ENCODE peak calls at places on chromosome 1, in four cellular contexts. X is stomach, I is cardiac muscle cell, Q is transverse colon. U is an unnamed sample. For H3K4me1, the result is how much of the 10 kb centered on the place peaks cover.

GRCh38 chr1:227449051-227449450 is 114.3 kb upstream of the ZNF678 start:
- DNase-seq in I (peak), X (no peak), Q (no peak), U (peak)

GRCh38 chr1:55519276-55519675 is 304.1 kb upstream of the USP24 start:
- DNase-seq in X (no peak), I (no peak), Q (no peak), U (no peak)

GRCh38 chr1:180842890-180843289 is 69.8 kb upstream of the KIAA1614 start:
- DNase-seq in Q (no peak), X (no peak), I (no peak), U (no peak)

GRCh38 chr1:230157409-230158390 is 90.7 kb downstream of the GALNT2 start:
- DNase-seq in Q (no peak), X (no peak), I (no peak), U (peak)

GRCh38 chr1:22914633-22915217 is 57.9 kb downstream of the LACTBL1 start:
- DNase-seq in X (no peak), Q (no peak), I (no peak), U (no peak)

GRCh38 chr1:233182587-233182986 is 112.9 kb downstream of the PCNX2 start:
- DNase-seq in I (no peak), X (no peak), Q (no peak), U (no peak)

GRCh38 chr1:184888505-184888904 is 85.8 kb downstream of the NIBAN1 start:
- DNase-seq in Q (no peak), I (peak), X (no peak), U (no peak)

GRCh38 chr1:246072456-246072855 is 434.6 kb downstream of the SMYD3 start:
- DNase-seq in X (no peak), I (no peak), Q (no peak), U (no peak)

GRCh38 chr1:99723251-99723650 is 43.2 kb downstream of the FRRS1 start:
- DNase-seq in Q (no peak), I (no peak), X (no peak), U (no peak)

GRCh38 chr1:61084560-61084991 is 2.2 kb downstream of the NFIA start:
- DNase-seq in I (no peak), X (no peak), Q (no peak), U (no peak)

GRCh38 chr1:62625415-62625814 is 28.1 kb downstream of the ANGPTL3 start:
- DNase-seq in I (no peak), Q (no peak), X (no peak), U (no peak)

GRCh38 chr1:62435231-62436038 is 1.4 kb upstream of the USP1 start:
- DNase-seq in I (no peak), Q (peak), X (no peak), U (no peak)

GRCh38 chr1:75233302-75233929 is 99.2 kb downstream of the LHX8 start:
- DNase-seq in I (peak), Q (no peak), X (no peak), U (peak)

GRCh38 chr1:168084396-168085231 is 52.1 kb downstream of the GPR161 start:
- DNase-seq in X (peak), I (peak), Q (peak), U (peak)

GRCh38 chr1:45679123-45679522 is 7.2 kb downstream of the GPBP1L1 start:
- DNase-seq in Q (no peak), X (no peak), I (peak), U (no peak)

GRCh38 chr1:202806845-202807366 is 1.3 kb downstream of the KDM5B start:
- DNase-seq in Q (no peak), I (no peak), X (no peak), U (no peak)

GRCh38 chr1:181647314-181648035 is 164.2 kb downstream of the CACNA1E start:
- DNase-seq in X (peak), Q (peak), I (no peak), U (peak)

GRCh38 chr1:202578001-202578500 is 132.2 kb downstream of the SYT2 start:
- DNase-seq in X (no peak), Q (no peak), I (peak), U (no peak)

GRCh38 chr1:210989949-210990348 is 144.0 kb downstream of the KCNH1 start:
- DNase-seq in Q (no peak), X (no peak), I (no peak), U (no peak)

GRCh38 chr1:194028002-194028401 is 841.6 kb upstream of the B3GALT2 start:
- DNase-seq in X (no peak), Q (no peak), I (peak), U (no peak)

GRCh38 chr1:10640079-10640578 is 156.3 kb downstream of the CASZ1 start:
- DNase-seq in Q (no peak), X (peak), I (no peak), U (no peak)
- H3K4me3 ChIP-seq in Q (no peak), X (no peak), I (no peak), U (no peak)

DNA sequence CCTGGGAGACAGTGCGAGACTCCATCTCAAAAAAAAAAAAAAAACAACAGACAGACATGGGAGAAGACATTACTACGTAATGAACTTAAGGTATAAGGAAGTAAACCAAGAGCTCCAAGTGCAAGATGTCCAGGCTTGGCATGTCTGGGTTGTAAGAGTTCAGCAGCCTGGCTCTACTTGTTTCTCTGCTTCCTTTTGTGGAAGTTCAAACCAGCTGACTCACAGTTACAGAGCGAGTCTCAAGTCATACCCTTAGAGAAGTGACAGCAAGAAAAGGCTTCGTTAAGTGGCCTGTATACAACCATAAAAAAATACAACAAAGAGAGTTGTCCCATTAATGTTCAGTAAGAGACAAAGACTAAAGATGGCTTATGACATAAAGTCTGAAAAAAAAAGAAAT is 1.3 kb downstream of the RIT1 start:
- DNase-seq in Q (no peak), I (peak), X (peak), U (peak)
- H3K27ac ChIP-seq in Q (peak), I (peak), X (peak), U (no peak)

DNA sequence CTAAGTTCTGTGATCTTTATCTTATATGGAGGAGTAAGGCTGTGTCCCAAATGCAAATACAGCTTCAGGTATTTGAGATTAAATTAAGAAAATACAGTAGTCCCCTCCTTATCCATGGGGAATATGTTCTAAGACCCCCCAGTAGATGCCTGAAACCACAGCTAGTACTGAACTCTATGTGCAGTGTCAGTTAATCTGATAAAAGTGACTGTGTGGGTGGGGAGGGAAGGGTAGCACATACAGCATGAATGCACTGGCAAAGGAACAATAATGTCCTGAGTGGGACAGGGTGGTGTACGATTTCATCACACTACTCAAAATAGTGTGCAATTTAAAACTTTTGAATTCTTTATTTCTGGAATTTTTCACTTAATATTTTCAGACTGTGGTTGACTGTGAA is 83.1 kb downstream of the HS2ST1 start:
- DNase-seq in X (no peak), I (no peak), Q (no peak), U (no peak)
- H3K4me1 ChIP-seq in X (under half), I (under half), Q (under half), U (under half)

DNA sequence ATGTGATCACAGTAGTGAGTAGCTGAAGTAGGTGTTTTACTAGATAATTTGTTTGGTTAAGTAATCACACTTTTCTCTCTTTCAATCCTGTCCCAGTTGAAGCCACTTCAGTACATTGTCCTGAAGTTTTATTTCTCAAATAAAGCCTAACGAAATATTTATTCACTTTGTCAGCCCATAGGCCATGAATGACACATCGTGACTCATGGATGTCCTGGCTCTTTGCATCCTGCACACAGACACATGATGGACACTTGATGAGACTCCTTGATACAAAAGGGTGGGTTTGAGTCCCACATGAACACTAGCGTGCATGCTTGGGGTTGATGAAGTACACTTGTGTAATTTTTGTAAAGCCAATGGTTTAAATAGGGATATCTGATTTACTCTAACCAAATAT is 22.8 kb upstream of the LAMC2 start:
- DNase-seq in Q (no peak), X (no peak), I (peak), U (no peak)
- H3K4me3 ChIP-seq in Q (no peak), X (no peak), I (no peak), U (no peak)